ENCODE peak calls at places on chromosomes 6 and 20, in seven cellular contexts. O is fibroblast of pulmonary artery, A is heart right ventricle, P is choroid plexus epithelial cell, C is fibroblast of mammary gland, I is HCT116, J is GM06990. G is an unnamed sample.

GRCh38 chr6:87237804-87238203 is 82.4 kb downstream of the ZNF292 start:
- DNase-seq in J (peak; percentile 26), P (peak; percentile 54), O (peak; percentile 47), I (peak; percentile 18), C (peak; percentile 43), A (no peak), G (peak; percentile 34)

GRCh38 chr6:25041676-25042598 is 106.2 kb upstream of the RIPOR2 start:
- DNase-seq in P (no peak), A (no peak), I (no peak), J (peak; percentile 56), C (no peak), O (no peak), G (no peak)

GRCh38 chr20:49685161-49685601 is 28.5 kb downstream of the B4GALT5 start:
- DNase-seq in P (peak; percentile 60), C (peak; percentile 25), I (no peak), A (no peak), J (no peak), O (no peak), G (no peak)

GRCh38 chr6:106609699-106610098 is 19.6 kb downstream of the RTN4IP1 start:
- DNase-seq in O (no peak), P (peak; percentile 44), I (peak; percentile 21), C (no peak), A (no peak), J (no peak), G (no peak)

GRCh38 chr20:4104842-4105241 is 89.5 kb upstream of the RNF24 start:
- DNase-seq in J (no peak), P (no peak), I (no peak), A (no peak), C (no peak), O (no peak), G (no peak)

GRCh38 chr6:28353981-28354676 is 4.4 kb downstream of the ZKSCAN3 start:
- DNase-seq in C (peak; percentile 84), P (peak; percentile 23), A (peak; percentile 41), J (no peak), O (peak; percentile 83), I (peak; percentile 80), G (no peak)

GRCh38 chr6:105511639-105512038 is 108.8 kb upstream of the PREP start:
- DNase-seq in P (no peak), J (no peak), A (no peak), C (no peak), I (no peak), O (no peak), G (no peak)

GRCh38 chr6:98292812-98293211 is 541.6 kb upstream of the POU3F2 start:
- DNase-seq in C (no peak), O (no peak), A (no peak), I (no peak), P (no peak), J (no peak), G (no peak)

GRCh38 chr6:29558439-29559079 is 973 bp downstream of the UBD start:
- DNase-seq in O (no peak), J (no peak), I (no peak), P (no peak), C (no peak), A (no peak), G (no peak)

GRCh38 chr6:2876210-2877056 is 26.7 kb downstream of the SERPINB9 start:
- DNase-seq in A (peak; percentile 74), I (peak; percentile 58), C (peak; percentile 94), P (peak; percentile 97), J (no peak), O (peak; percentile 98), G (peak; percentile 91)

GRCh38 chr6:33726696-33727095 is 15.2 kb upstream of the UQCC2 start:
- DNase-seq in J (no peak), O (no peak), C (no peak), A (no peak), P (no peak), I (no peak), G (no peak)

GRCh38 chr6:83518946-83519489 is 6.7 kb downstream of the PRSS35 start:
- DNase-seq in C (peak; percentile 61), O (peak; percentile 39), P (peak; percentile 65), J (no peak), A (no peak), I (no peak), G (peak; percentile 55)

GRCh38 chr20:50980071-50980681 is 21.6 kb downstream of the MOCS3 start:
- DNase-seq in O (peak; percentile 98), P (peak; percentile 99), I (no peak), A (no peak), J (no peak), C (peak; percentile 99), G (peak; percentile 97)

GRCh38 chr20:60135276-60135675 is 177.1 kb downstream of the CDH26 start:
- DNase-seq in I (no peak), J (no peak), O (no peak), C (no peak), P (no peak), A (no peak), G (no peak)

GRCh38 chr6:137982418-137983189 is 115.5 kb downstream of the TNFAIP3 start:
- DNase-seq in P (no peak), C (no peak), J (no peak), I (no peak), O (no peak), A (no peak), G (no peak)

GRCh38 chr6:170583736-170584180 is 679 bp downstream of the PDCD2 start:
- DNase-seq in P (peak; percentile 15), I (no peak), C (no peak), A (no peak), J (no peak), O (peak; percentile 10), G (no peak)

GRCh38 chr20:54139188-54139587 is 34.6 kb downstream of the CYP24A1 start:
- DNase-seq in A (no peak), P (no peak), J (no peak), C (peak; percentile 37), I (peak; percentile 80), O (no peak), G (peak; percentile 28)

GRCh38 chr6:1798303-1798964 is 188.7 kb downstream of the FOXC1 start:
- DNase-seq in P (peak; percentile 27), A (no peak), O (peak; percentile 31), J (no peak), I (no peak), C (no peak), G (no peak)

DNA sequence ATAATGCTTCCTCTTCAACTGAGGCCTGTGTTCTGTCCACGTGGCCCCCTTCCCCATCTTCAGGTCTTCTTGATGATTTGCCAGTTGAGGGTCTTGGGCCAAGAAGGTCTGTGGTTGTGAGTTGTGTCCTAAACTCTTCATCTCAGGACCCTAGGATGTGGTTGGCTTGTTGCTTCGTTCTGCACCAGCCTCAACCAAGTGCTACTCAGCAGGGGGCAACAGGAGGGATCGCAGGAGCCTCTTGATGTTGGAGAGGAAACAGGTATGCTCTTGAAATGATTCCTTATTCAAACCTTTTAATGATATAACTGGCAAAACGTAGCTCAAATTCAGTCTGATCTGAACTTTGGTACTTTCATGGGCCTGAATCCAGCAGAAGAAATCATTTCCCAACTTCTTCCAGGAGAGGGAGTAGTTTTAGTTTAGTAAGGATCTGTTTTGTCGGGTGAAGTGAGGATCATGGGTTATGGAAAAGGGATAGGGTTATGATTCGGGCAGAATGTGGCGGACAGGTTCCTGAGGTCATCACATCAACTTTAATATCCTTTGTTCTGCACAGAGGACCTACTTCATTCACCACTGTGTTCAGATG is 30.8 kb downstream of the SIRPB1 start:
- DNase-seq in C (no peak), I (no peak), O (no peak), J (no peak), A (no peak), P (peak; percentile 21), G (no peak)
- TF ChIP-seq CTCF in C (no peak), I (peak; percentile 27), O (no peak), J (no peak), A (no peak), P (peak; percentile 21), G (no peak)

DNA sequence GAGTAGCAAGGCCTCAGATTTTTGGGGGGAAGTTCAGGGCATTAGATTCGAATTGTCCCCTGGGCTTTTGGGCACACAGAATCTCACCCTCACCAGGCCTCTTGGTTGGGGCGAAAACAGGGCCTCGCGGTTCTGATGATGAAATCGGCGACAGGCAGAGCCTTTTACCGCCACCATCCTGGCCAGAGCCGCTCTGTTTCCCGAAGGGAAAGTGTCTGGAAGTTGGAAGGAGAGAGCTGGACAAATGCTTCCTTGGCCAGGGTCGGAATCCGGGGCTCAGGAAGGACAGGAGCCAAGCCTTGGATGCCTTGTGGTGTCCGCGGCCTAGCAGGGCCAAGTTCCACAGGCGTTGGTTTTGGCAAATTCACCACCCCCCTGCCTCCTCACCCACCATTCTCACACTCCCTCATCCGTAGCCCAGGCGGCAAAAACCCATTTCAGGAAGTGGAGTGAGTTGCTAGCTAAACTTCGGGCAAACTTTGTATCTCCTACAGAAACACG is 3.5 kb upstream of the TFAP2A start:
- DNase-seq in A (no peak), P (no peak), J (no peak), O (no peak), I (no peak), C (no peak), G (no peak)
- H3K4me3 ChIP-seq in A (no peak overlapping the region), P (no peak overlapping the region), J (peak overlapping the region; percentile 14), O (no peak overlapping the region), I (no peak overlapping the region), C (no peak overlapping the region), G (no peak overlapping the region)

DNA sequence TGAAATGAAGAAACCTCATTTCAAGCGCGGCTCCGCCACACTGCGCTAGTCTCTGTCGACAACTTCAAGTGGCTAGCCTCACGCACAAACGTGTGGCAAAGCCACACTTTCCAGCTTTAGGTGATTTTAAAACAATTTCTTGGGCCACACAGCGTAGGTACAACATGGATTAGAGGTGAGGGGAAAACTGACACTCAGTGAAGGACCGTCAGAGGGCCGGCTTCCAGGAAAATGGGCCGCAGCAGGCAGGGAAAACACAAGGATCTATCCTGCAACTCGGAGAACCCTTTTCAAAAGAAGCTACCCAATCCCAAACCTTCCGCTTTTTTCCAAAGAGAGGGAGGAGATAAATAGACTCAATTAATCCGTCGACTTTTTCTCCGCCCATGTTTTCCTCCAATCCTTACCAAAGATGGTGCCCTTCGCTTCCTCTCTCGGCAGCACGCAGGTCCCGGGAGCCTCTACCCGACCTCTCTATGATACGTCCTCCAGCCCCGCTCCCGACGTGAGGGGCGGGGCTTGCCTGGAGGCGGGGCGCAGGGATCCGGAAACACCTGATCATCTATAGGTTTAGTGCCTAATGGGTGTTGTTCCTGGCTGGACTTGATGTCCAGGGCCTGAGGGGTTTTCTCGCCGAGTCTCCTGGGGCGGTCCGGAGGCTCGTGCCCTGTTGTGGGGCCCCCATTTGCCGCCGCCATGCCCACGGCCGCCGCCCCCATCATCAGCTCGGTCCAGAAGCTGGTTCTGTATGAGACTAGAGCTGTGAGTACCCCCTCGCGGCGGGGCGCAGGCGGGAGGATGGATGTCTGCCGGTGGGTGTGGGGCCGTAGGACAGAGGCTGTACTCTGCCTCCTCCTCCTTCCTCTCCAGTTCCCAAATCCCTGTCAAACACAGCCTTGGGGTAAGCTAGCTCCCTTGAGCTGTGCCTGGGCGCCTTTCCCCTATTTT is at the start of the genes AK9 and FIG4:
- DNase-seq in P (peak; percentile 94), A (peak; percentile 90), C (peak; percentile 90), O (peak; percentile 93), J (peak; percentile 93), I (peak; percentile 84), G (peak; percentile 97)
- TF ChIP-seq CTCF in P (peak; percentile 53), A (peak; percentile 46), C (no peak), O (peak; percentile 22), J (peak; percentile 32), I (no peak), G (peak; percentile 20)

DNA sequence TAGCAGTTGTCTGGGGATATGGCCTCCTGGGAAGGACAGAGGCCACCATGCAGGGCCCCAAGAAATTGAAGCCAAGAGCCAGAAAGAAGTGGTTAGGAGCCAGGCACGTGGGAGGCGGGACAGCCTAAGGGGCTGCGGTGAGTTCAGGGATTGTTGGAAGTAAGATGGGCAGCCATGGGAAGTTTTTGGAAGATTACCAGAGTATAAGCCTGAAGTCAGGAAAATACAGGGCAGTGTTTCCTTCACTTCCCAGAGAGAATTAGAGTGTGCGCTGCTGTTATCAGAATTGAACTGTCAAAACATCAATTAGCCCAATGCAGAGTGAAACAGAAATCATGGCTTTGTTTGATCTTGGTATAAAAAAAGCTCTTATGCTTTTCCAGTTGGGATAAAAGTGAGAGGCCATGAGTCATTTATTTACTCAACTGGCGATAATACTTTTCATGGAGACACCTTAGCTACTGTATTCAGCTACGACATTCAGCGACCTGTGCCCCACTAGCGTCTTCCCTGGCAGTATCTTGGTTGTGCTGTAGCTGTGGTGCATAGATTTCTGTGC is 66.9 kb downstream of the PHACTR2 start:
- DNase-seq in C (peak; percentile 39), A (no peak), I (peak; percentile 10), P (no peak), O (no peak), J (no peak), G (no peak)
- H3K4me3 ChIP-seq in C (no peak overlapping the region), A (no peak overlapping the region), I (no peak overlapping the region), P (no peak overlapping the region), O (no peak overlapping the region), J (no peak overlapping the region), G (no peak overlapping the region)